ENCODE peak calls at places on chromosomes 3 and 15, in six cellular contexts. Y is IMR-90; T is CD8-positive, alpha-beta memory T cell; E is choroid plexus epithelial cell; I is adrenal gland; V is AG09309. H is an unnamed sample.
A peak's percentile ranks its signal among the peaks of the same experiment; 100 is the strongest.

GRCh38 chr3:179037361-179037760 is 34.2 kb downstream of the ZMAT3 start:
- DNase-seq in V (peak; percentile 86), T (peak; percentile 3), Y (peak; percentile 70), E (peak; percentile 95), I (no peak), H (no peak)

GRCh38 chr3:116743062-116743461 is 33.5 kb downstream of the TUSC7 start:
- DNase-seq in Y (no peak), E (no peak), V (no peak), T (no peak), I (no peak), H (no peak)

GRCh38 chr3:133930341-133930933 is 34.8 kb upstream of the RAB6B start:
- DNase-seq in I (no peak), V (peak; percentile 55), Y (peak; percentile 81), E (peak; percentile 93), T (no peak), H (no peak)

GRCh38 chr15:66766282-66767228 is 64.5 kb downstream of the SMAD6 start:
- DNase-seq in I (no peak), V (peak; percentile 43), E (peak; percentile 60), Y (peak; percentile 84), T (no peak), H (no peak)

GRCh38 chr3:113496924-113497323 is 18.0 kb downstream of the SPICE1 start:
- DNase-seq in E (peak; percentile 79), T (no peak), V (no peak), Y (peak; percentile 53), I (no peak), H (no peak)

GRCh38 chr3:10883478-10884234 is 67.6 kb downstream of the SLC6A11 start:
- DNase-seq in I (no peak), Y (peak; percentile 3), E (peak; percentile 31), V (no peak), T (no peak), H (no peak)

GRCh38 chr15:73021139-73021621 is 31.1 kb upstream of the NEO1 start:
- DNase-seq in V (no peak), I (no peak), Y (no peak), E (no peak), T (no peak), H (no peak)

GRCh38 chr15:95799286-95800187 is 531.0 kb upstream of the NR2F2 start:
- DNase-seq in I (no peak), E (peak; percentile 83), T (no peak), Y (peak; percentile 90), V (peak; percentile 55), H (no peak)

GRCh38 chr3:37223084-37223975 is 48.9 kb upstream of the LRRFIP2 start:
- DNase-seq in V (no peak), Y (peak; percentile 43), T (no peak), I (no peak), E (peak; percentile 60), H (no peak)

GRCh38 chr3:47885168-47885567 is 82.2 kb downstream of the DHX30 start:
- DNase-seq in I (no peak), E (no peak), Y (no peak), V (no peak), T (no peak), H (no peak)

GRCh38 chr3:150078983-150079739 is 108.5 kb upstream of the PFN2 start:
- DNase-seq in I (peak; percentile 77), V (peak; percentile 67), T (no peak), Y (peak; percentile 95), E (peak; percentile 95), H (no peak)

DNA sequence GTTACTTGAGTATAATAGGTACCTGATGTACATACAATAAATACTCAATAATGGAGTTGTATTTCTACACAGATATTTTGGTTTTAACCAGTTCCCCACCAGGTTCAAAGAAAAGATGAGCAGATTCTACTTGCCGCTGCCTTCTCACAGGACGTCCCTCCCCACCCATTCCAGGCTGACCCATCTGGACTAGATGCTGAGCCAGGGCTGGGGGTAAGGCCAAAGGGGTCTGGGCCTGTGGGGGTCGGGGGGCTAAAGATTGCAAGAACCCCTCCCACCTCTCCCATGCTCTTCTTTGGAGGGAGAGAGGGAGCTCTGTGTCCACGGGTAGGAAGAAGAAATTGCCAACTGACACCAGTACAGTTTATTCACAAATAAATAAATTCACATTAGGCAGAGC is 1.5 kb downstream of the MESP1 start:
- DNase-seq in V (no peak), E (no peak), I (no peak), T (no peak), Y (no peak), H (no peak)
- H3K4me3 ChIP-seq in V (no peak overlapping the region), E (no peak overlapping the region), I (no peak overlapping the region), T (no peak overlapping the region), Y (no peak overlapping the region), H (no peak overlapping the region)

DNA sequence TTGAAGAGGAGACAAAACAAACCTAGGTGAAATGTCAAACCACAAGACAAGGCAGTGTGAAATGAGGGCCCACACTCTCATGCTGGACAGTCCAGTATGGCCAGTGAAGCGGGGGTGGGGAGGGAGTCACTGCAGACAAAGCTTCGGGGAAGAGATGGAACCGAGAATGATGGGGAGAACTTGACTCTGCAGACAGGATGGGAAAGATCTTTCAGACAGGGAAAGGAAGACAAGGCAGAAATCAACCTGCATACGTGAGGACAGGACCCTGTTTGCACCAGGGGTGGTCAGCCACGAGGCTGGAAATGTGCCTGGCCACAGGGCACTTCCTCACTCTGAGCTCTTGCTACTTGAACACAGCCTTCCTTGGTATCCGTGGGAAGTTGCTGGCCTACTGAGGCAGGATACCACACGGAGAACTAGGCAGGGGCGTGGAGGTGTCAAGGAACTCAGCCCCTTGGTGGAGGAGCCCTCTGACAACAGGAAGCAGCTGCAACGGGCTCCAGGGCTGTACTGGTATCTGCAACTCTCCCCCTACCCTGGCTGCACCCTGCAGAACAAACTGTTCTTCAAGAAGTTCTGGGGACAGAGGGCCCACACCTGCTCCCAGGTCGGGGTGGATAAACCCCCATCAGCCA is 9.3 kb upstream of the SRP14 start:
- DNase-seq in E (no peak), T (no peak), Y (no peak), V (no peak), I (peak; percentile 59), H (no peak)
- H3K4me3 ChIP-seq in E (no peak overlapping the region), T (peak overlapping the region; percentile 8), Y (no peak overlapping the region), V (no peak overlapping the region), I (no peak overlapping the region), H (no peak overlapping the region)

GRCh38 chr15:71116366-71116765 is 1.1 kb downstream of the THSD4 start:
- DNase-seq in I (no peak), T (no peak), V (no peak), Y (peak; percentile 38), E (no peak), H (no peak)

GRCh38 chr15:71115567-71116351 is 488 bp downstream of the THSD4 start:
- DNase-seq in T (no peak), V (no peak), I (peak; percentile 75), Y (peak; percentile 58), E (peak; percentile 69), H (no peak)

GRCh38 chr15:71118345-71118744 is 3.1 kb downstream of the THSD4 start:
- DNase-seq in E (no peak), Y (no peak), T (no peak), I (no peak), V (no peak), H (no peak)

GRCh38 chr15:71117906-71118305 is 2.6 kb downstream of the THSD4 start:
- DNase-seq in Y (no peak), E (no peak), T (no peak), I (no peak), V (no peak), H (no peak)

GRCh38 chr15:71116942-71117341 is 1.7 kb downstream of the THSD4 start:
- DNase-seq in V (no peak), T (no peak), I (no peak), E (no peak), Y (no peak), H (no peak)
- H3K4me3 ChIP-seq in V (no peak overlapping the region), T (no peak overlapping the region), I (no peak overlapping the region), E (no peak overlapping the region), Y (peak overlapping the region; percentile 96), H (no peak overlapping the region)

GRCh38 chr3:12483364-12483763 is 916 bp upstream of the TSEN2 start:
- DNase-seq in E (peak; percentile 56), V (no peak), Y (peak; percentile 9), I (peak; percentile 43), T (no peak), H (no peak)
- H3K4me3 ChIP-seq in E (no peak overlapping the region), V (no peak overlapping the region), Y (no peak overlapping the region), I (no peak overlapping the region), T (peak overlapping the region; percentile 90), H (peak overlapping the region; percentile 95)

GRCh38 chr15:98830034-98830634 is 177.5 kb downstream of the PGPEP1L start:
- DNase-seq in E (no peak), Y (no peak), V (no peak), I (no peak), T (no peak), H (no peak)
- H3K4me3 ChIP-seq in E (no peak overlapping the region), Y (no peak overlapping the region), V (no peak overlapping the region), I (no peak overlapping the region), T (no peak overlapping the region), H (no peak overlapping the region)

DNA sequence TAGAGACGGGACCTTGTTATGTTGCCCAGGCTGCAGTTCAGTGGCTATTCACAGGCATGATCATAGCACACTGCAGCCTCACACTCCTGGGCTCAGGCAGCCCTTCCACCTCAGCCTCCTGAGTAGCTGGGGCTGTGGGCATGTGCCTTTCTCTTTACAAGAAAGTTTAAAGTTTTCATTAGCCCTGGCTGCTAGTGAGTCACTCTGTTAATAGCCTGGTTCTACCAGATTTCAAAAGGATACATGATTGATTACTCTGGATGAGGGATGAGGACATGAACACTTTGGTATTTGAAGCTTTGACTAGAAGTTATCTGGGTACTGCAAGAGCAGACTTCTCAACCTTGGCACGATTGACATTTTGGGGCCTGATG is 95.1 kb downstream of the DHX36 start:
- DNase-seq in T (no peak), V (no peak), I (no peak), Y (peak; percentile 13), E (peak; percentile 11), H (no peak)
- H3K4me3 ChIP-seq in T (no peak overlapping the region), V (no peak overlapping the region), I (no peak overlapping the region), Y (no peak overlapping the region), E (no peak overlapping the region), H (no peak overlapping the region)

DNA sequence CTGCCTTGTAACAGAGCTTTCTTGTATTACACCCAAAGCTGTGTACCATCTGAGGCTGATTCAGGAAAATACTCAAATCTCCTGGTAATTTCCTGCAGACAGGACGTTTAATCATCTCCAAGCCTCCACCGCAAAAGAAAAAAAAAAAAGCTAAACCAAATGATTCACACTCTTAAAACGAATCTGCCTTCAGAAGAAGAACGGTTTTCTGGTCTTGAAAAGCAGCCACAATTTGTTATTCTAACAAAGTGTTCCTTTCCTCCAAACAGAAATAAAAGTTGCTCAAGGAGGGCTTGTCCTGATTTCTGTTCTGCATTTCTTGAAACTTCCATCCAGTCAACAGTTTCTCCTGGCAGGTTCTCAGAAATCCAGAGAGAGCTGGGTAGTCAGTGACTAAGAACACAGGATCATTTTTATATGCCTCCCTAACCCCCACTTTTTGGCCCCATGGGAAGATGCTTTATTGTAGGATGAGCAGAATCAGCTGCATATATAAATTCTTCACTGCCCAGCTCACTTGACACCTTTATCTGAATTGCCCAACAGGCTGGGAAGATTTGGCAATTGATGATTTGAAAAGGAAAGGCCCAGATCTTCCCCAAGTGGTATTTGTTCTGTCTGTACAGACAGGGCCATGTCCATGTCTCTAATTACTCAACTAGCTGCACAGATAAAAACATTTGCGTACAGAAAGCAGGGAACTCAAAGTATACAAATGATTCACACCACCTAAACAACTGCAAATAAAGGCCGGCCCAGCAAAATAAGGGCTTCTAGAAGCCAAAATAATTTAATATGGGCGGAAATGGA is 41.0 kb upstream of the PRICKLE2 start:
- DNase-seq in I (peak; percentile 56), Y (peak; percentile 94), V (peak; percentile 96), E (peak; percentile 88), T (no peak), H (no peak)
- H3K4me3 ChIP-seq in I (no peak overlapping the region), Y (peak overlapping the region; percentile 81), V (peak overlapping the region; percentile 77), E (peak overlapping the region; percentile 74), T (no peak overlapping the region), H (no peak overlapping the region)